ENCODE peak calls at places on chromosomes 3 and 15, in seven cellular contexts. X, O, D, N, C, U and Z are unnamed samples.

GRCh38 chr3:7307410-7307809 is 446.5 kb downstream of the GRM7 start:
- DNase-seq in X (no peak), O (no peak), D (no peak), N (no peak), C (no peak), U (no peak), Z (no peak)

GRCh38 chr3:183769453-183769852 is 55.9 kb downstream of the MAP6D1 start:
- DNase-seq in X (no peak), O (no peak), D (no peak), N (no peak), C (no peak), U (no peak), Z (no peak)

GRCh38 chr15:100934735-100935134 is 15.6 kb downstream of the LRRK1 start:
- DNase-seq in X (no peak), O (no peak), D (no peak), N (no peak), C (no peak), U (no peak), Z (no peak)

GRCh38 chr3:55272031-55272645 is 215.0 kb downstream of the WNT5A start:
- DNase-seq in X (no peak), O (no peak), D (no peak), N (no peak), C (no peak), U (no peak), Z (no peak)

GRCh38 chr15:54083501-54083900 is 105.3 kb downstream of the UNC13C start:
- DNase-seq in X (no peak), O (no peak), D (no peak), N (no peak), C (no peak), U (no peak), Z (no peak)

GRCh38 chr15:92453611-92454010 is 59.9 kb downstream of the ST8SIA2 start:
- DNase-seq in X (no peak), O (no peak), D (no peak), N (no peak), C (no peak), U (no peak), Z (no peak)

GRCh38 chr15:33358303-33358702 is 47.5 kb downstream of the RYR3 start:
- DNase-seq in X (no peak), O (no peak), D (no peak), N (no peak), C (no peak), U (no peak), Z (no peak)

GRCh38 chr3:178699810-178700209 is 163.6 kb downstream of the KCNMB2 start:
- DNase-seq in X (no peak), O (no peak), D (no peak), N (no peak), C (no peak), U (peak; percentile 25), Z (no peak)

GRCh38 chr3:37703633-37704032 is 158.0 kb upstream of the CTDSPL start:
- DNase-seq in X (no peak), O (no peak), D (no peak), N (no peak), C (peak; percentile 6), U (no peak), Z (no peak)

GRCh38 chr3:53590606-53591005 is 96.2 kb downstream of the CACNA1D start:
- DNase-seq in X (no peak), O (no peak), D (no peak), N (no peak), C (no peak), U (no peak), Z (no peak)

GRCh38 chr3:190631295-190631694 is 117.4 kb downstream of the IL1RAP start:
- DNase-seq in X (no peak), O (no peak), D (no peak), N (no peak), C (no peak), U (no peak), Z (no peak)

GRCh38 chr3:19149388-19149787 is 1.1 kb downstream of the KCNH8 start:
- DNase-seq in X (no peak), O (no peak), D (no peak), N (peak; percentile 2), C (no peak), U (no peak), Z (no peak)

GRCh38 chr3:66971245-66971644 is 26.9 kb upstream of the KBTBD8 start:
- DNase-seq in X (no peak), O (no peak), D (no peak), N (no peak), C (no peak), U (no peak), Z (no peak)

GRCh38 chr3:43001094-43001553 is 22.0 kb downstream of the GASK1A start:
- DNase-seq in X (no peak), O (no peak), D (peak; percentile 86), N (no peak), C (peak; percentile 62), U (no peak), Z (no peak)

GRCh38 chr3:197394464-197395321 is 96.3 kb upstream of the DLG1 start:
- DNase-seq in X (no peak), O (no peak), D (peak; percentile 99), N (no peak), C (peak; percentile 35), U (no peak), Z (no peak)

GRCh38 chr3:105791919-105792786 is 76.7 kb downstream of the CBLB start:
- DNase-seq in X (no peak), O (no peak), D (peak; percentile 94), N (no peak), C (peak; percentile 66), U (no peak), Z (no peak)

GRCh38 chr3:179247289-179248020 is 3.5 kb downstream of the KCNMB3 start:
- DNase-seq in X (no peak), O (no peak), D (no peak), N (no peak), C (no peak), U (no peak), Z (no peak)

GRCh38 chr15:41691471-41691870 is 31.3 kb downstream of the MGA start:
- DNase-seq in X (no peak), O (no peak), D (no peak), N (no peak), C (no peak), U (no peak), Z (no peak)

GRCh38 chr3:69032737-69033136 is 19.3 kb upstream of the EOGT start:
- DNase-seq in X (no peak), O (no peak), D (no peak), N (no peak), C (no peak), U (no peak), Z (no peak)

GRCh38 chr15:80175436-80175835 is 22.6 kb downstream of the FAH start:
- DNase-seq in X (no peak), O (no peak), D (no peak), N (no peak), C (no peak), U (no peak), Z (no peak)

GRCh38 chr15:24318981-24319380 is 356.6 kb upstream of the NPAP1 start:
- DNase-seq in X (no peak), O (no peak), D (no peak), N (no peak), C (no peak), U (no peak), Z (no peak)

GRCh38 chr15:25712961-25713355 is 150.2 kb downstream of the ATP10A start:
- DNase-seq in X (no peak), O (no peak), D (no peak), N (no peak), C (no peak), U (no peak), Z (no peak)

GRCh38 chr3:25537476-25537875 is 109.4 kb downstream of the RARB start:
- DNase-seq in X (no peak), O (no peak), D (no peak), N (no peak), C (no peak), U (no peak), Z (no peak)

GRCh38 chr15:26051771-26052685 is 188.9 kb upstream of the ATP10A start:
- DNase-seq in X (no peak), O (no peak), D (peak; percentile 33), N (no peak), C (no peak), U (peak; percentile 13), Z (no peak)

GRCh38 chr3:191070201-191070600 is 128.8 kb upstream of the OSTN start:
- DNase-seq in X (no peak), O (no peak), D (peak; percentile 38), N (no peak), C (no peak), U (no peak), Z (no peak)

GRCh38 chr3:182388506-182388905 is 404.8 kb upstream of the ATP11B start:
- DNase-seq in X (no peak), O (no peak), D (no peak), N (no peak), C (no peak), U (no peak), Z (no peak)

GRCh38 chr3:167684389-167684993 is 30.7 kb upstream of the WDR49 start:
- DNase-seq in X (no peak), O (peak; percentile 35), D (peak; percentile 26), N (peak; percentile 28), C (peak; percentile 32), U (peak; percentile 57), Z (peak; percentile 1)

GRCh38 chr3:65871305-65872141 is 167.2 kb downstream of the MAGI1 start:
- DNase-seq in X (no peak), O (no peak), D (no peak), N (peak; percentile 36), C (peak; percentile 41), U (peak; percentile 78), Z (no peak)

GRCh38 chr15:29045717-29046116 is 159.9 kb downstream of the APBA2 start:
- DNase-seq in X (no peak), O (no peak), D (no peak), N (no peak), C (no peak), U (no peak), Z (no peak)

GRCh38 chr3:171574556-171575240 is 114.5 kb upstream of the TNIK start:
- DNase-seq in X (no peak), O (no peak), D (no peak), N (no peak), C (no peak), U (no peak), Z (no peak)

GRCh38 chr3:194714564-194714963 is 28.9 kb downstream of the FAM43A start:
- DNase-seq in X (no peak), O (no peak), D (no peak), N (no peak), C (no peak), U (no peak), Z (no peak)